ENCODE peak calls at places on chromosomes 13 and 19, in five cellular contexts. A is PC-3, S is upper lobe of right lung, O is cardiac muscle cell, L is uterus. Y is an unnamed sample. For H3K36me3 and H3K9me3, the result is how much of the 10 kb centered on the place peaks cover.

GRCh38 chr19:18291590-18292459 is 10.4 kb upstream of the JUND start:
- DNase-seq in O (peak), A (peak), L (peak), S (peak), Y (peak)

GRCh38 chr19:3360494-3361383 is 5.6 kb upstream of the NFIC start:
- DNase-seq in A (peak), O (peak), S (peak), L (no peak), Y (peak)

GRCh38 chr13:25943666-25944065 is 108.2 kb downstream of the SHISA2 start:
- DNase-seq in L (no peak), O (peak), S (no peak), A (no peak), Y (no peak)

GRCh38 chr13:23770428-23770827 is 118.8 kb downstream of the MIPEP start:
- DNase-seq in O (no peak), L (no peak), S (no peak), A (no peak), Y (no peak)

GRCh38 chr13:20002766-20003165 is 44.2 kb downstream of the ZMYM2 start:
- DNase-seq in A (no peak), L (no peak), O (no peak), S (no peak), Y (no peak)

GRCh38 chr13:98155475-98156111 is 12.7 kb downstream of the FARP1 start:
- DNase-seq in S (no peak), A (peak), O (peak), L (no peak), Y (no peak)

GRCh38 chr13:39781381-39781780 is 125.9 kb downstream of the COG6 start:
- DNase-seq in L (no peak), O (no peak), A (no peak), S (no peak), Y (no peak)

GRCh38 chr13:110354715-110355473 is 47.8 kb downstream of the COL4A2 start:
- DNase-seq in A (no peak), O (no peak), L (no peak), S (no peak), Y (no peak)

GRCh38 chr13:78978381-78978998 is 319.5 kb upstream of the OBI1 start:
- DNase-seq in O (peak), A (peak), L (no peak), S (no peak), Y (peak)

GRCh38 chr19:43901395-43902390 is 33.4 kb downstream of the ZNF45 start:
- DNase-seq in A (no peak), L (peak), O (peak), S (peak), Y (peak)

GRCh38 chr13:90105276-90105675 is 1242.2 kb upstream of the MIR17HG start:
- DNase-seq in L (no peak), A (peak), S (no peak), O (peak), Y (no peak)

GRCh38 chr19:10797541-10798256 is 38.3 kb downstream of the TMED1 start:
- DNase-seq in L (no peak), O (no peak), A (no peak), S (no peak), Y (no peak)

GRCh38 chr19:38654478-38655079 is 7.1 kb downstream of the ACTN4 start:
- DNase-seq in S (no peak), L (no peak), A (no peak), O (no peak), Y (no peak)

GRCh38 chr19:4713384-4713951 is 10.2 kb downstream of the DPP9 start:
- DNase-seq in O (peak), S (peak), L (peak), A (peak), Y (peak)

GRCh38 chr13:51804295-51805172 is 571 bp upstream of the DHRS12 start:
- DNase-seq in S (no peak), O (no peak), A (no peak), L (no peak), Y (no peak)

GRCh38 chr19:17539288-17540117 is 15.9 kb upstream of the COLGALT1 start:
- DNase-seq in A (peak), O (peak), L (peak), S (peak), Y (peak)

GRCh38 chr13:110855363-110855762 is 59.5 kb downstream of the ANKRD10 start:
- DNase-seq in S (no peak), O (no peak), A (no peak), L (no peak), Y (peak)

GRCh38 chr19:50661675-50662441 is 12.6 kb downstream of the C19orf81 start:
- DNase-seq in S (no peak), L (no peak), O (no peak), A (no peak), Y (no peak)

GRCh38 chr13:43874512-43875092 is 4.9 kb downstream of the CCDC122 start:
- DNase-seq in S (no peak), O (peak), L (no peak), A (peak), Y (peak)

GRCh38 chr13:59269476-59269875 is 894.3 kb downstream of the DIAPH3 start:
- DNase-seq in O (peak), S (no peak), A (no peak), L (no peak), Y (peak)

GRCh38 chr13:110877737-110878136 is 37.1 kb downstream of the ANKRD10 start:
- DNase-seq in S (no peak), A (no peak), O (no peak), L (no peak), Y (peak)

GRCh38 chr19:3710265-3710812 is 2.2 kb downstream of the TJP3 start:
- DNase-seq in S (peak), L (no peak), A (peak), O (peak), Y (no peak)

GRCh38 chr19:6233051-6233826 is 46.5 kb downstream of the MLLT1 start:
- DNase-seq in S (peak), A (no peak), L (peak), O (peak), Y (no peak)

GRCh38 chr19:54287456-54287855 is 6.5 kb upstream of the LILRB2 start:
- DNase-seq in S (no peak), A (no peak), O (peak), L (no peak), Y (no peak)
- H3K4me3 ChIP-seq in S (no peak), A (no peak), O (no peak), L (no peak), Y (no peak)

GRCh38 chr13:114002771-114003321 is 29.0 kb upstream of the C13orf46 start:
- DNase-seq in L (no peak), A (no peak), S (no peak), O (no peak), Y (no peak)
- H3K36me3 ChIP-seq in L (under half), A (under half), S (under half), O (under half), Y (under half)

GRCh38 chr19:29789007-29789406 is 22.8 kb upstream of the CCNE1 start:
- DNase-seq in S (no peak), A (no peak), L (no peak), O (no peak), Y (no peak)
- H3K9me3 ChIP-seq in S (under half), A (under half), L (under half), O (under half), Y (under half)

GRCh38 chr13:67226686-67227085 is 3.5 kb downstream of the PCDH9 start:
- DNase-seq in S (no peak), L (no peak), A (no peak), O (no peak), Y (no peak)
- H3K4me3 ChIP-seq in S (no peak), L (no peak), A (no peak), O (no peak), Y (no peak)

Y was measured in SJSA1.